ENCODE peak calls at places on chromosomes 4 and X, in seven cellular contexts. I is psoas muscle, K is A549, B is sigmoid colon, O is cardiac muscle cell, D is left ventricle myocardium inferior, P is fibroblast of mammary gland. W is an unnamed sample.

GRCh38 chr4:137993232-137993631 is 248.9 kb downstream of the SLC7A11 start:
- DNase-seq in B (no peak), D (no peak), P (no peak), I (no peak), K (no peak), O (no peak), W (no peak)

GRCh38 chrX:8783100-8784098 is 17.8 kb downstream of the FAM9A start:
- DNase-seq in K (peak; percentile 11), I (no peak), P (peak; percentile 3), D (no peak), O (peak; percentile 43), B (no peak), W (peak; percentile 32)

GRCh38 chrX:108439434-108439883 is at the start of gene COL4A5:
- DNase-seq in K (peak; percentile 74), I (peak; percentile 31), D (peak; percentile 27), P (peak; percentile 80), O (peak; percentile 90), B (peak; percentile 70), W (peak; percentile 92)

GRCh38 chr4:140252144-140252741 is 98.3 kb upstream of the MAML3 start:
- DNase-seq in D (no peak), P (no peak), B (peak; percentile 75), I (no peak), K (peak; percentile 21), O (peak; percentile 27), W (no peak)

GRCh38 chr4:140800686-140801085 is 44.5 kb upstream of the TBC1D9 start:
- DNase-seq in D (no peak), P (no peak), B (no peak), I (no peak), O (no peak), K (no peak), W (no peak)

GRCh38 chr4:27016551-27016950 is 155.9 kb downstream of the STIM2 start:
- DNase-seq in O (no peak), I (no peak), K (no peak), B (no peak), D (no peak), P (no peak), W (no peak)

GRCh38 chrX:45320191-45320590 is 119.5 kb upstream of the DIPK2B start:
- DNase-seq in B (no peak), P (no peak), K (no peak), I (no peak), D (no peak), O (no peak), W (peak; percentile 0)

GRCh38 chr4:176879370-176880116 is 86.8 kb upstream of the VEGFC start:
- DNase-seq in O (peak; percentile 55), K (no peak), P (peak; percentile 43), B (no peak), I (no peak), D (no peak), W (peak; percentile 63)

GRCh38 chrX:9374537-9374936 is 90.3 kb upstream of the TBL1X start:
- DNase-seq in O (no peak), P (no peak), B (no peak), I (no peak), D (no peak), K (no peak), W (no peak)

GRCh38 chr4:128863314-128864075 is 54.0 kb downstream of the JADE1 start:
- DNase-seq in P (peak; percentile 81), O (peak; percentile 89), B (peak; percentile 88), D (peak; percentile 58), I (peak; percentile 77), K (peak; percentile 52), W (peak; percentile 87)

GRCh38 chr4:25930722-25931354 is 16.8 kb downstream of the SMIM20 start:
- DNase-seq in K (no peak), D (no peak), P (no peak), I (no peak), B (no peak), O (no peak), W (no peak)

GRCh38 chr4:6695660-6696581 is 2.2 kb downstream of the S100P start:
- DNase-seq in P (no peak), B (no peak), D (no peak), K (peak; percentile 46), O (no peak), I (no peak), W (no peak)

GRCh38 chrX:123731258-123731986 is 1.4 kb downstream of the THOC2 start:
- DNase-seq in B (no peak), I (no peak), P (peak; percentile 35), K (peak; percentile 21), O (peak; percentile 54), D (no peak), W (peak; percentile 34)

GRCh38 chr4:86788826-86789225 is 60.4 kb downstream of the SLC10A6 start:
- DNase-seq in I (no peak), D (no peak), O (no peak), P (no peak), K (no peak), B (no peak), W (no peak)

GRCh38 chr4:86791126-86791525 is 58.1 kb downstream of the SLC10A6 start:
- DNase-seq in I (no peak), O (no peak), P (no peak), K (no peak), D (no peak), B (no peak), W (no peak)
- TF ChIP-seq CTCF in I (no peak), O (no peak), P (no peak), K (no peak), D (peak; percentile 17), B (no peak), W (no peak)

GRCh38 chrX:18769812-18770573 is 62.5 kb downstream of the PPEF1 start:
- DNase-seq in P (peak; percentile 16), O (peak; percentile 57), D (no peak), B (no peak), I (no peak), K (no peak), W (peak; percentile 55)
- TF ChIP-seq CTCF in P (no peak), O (no peak), D (peak; percentile 36), B (no peak), I (peak; percentile 15), K (no peak), W (no peak)

DNA sequence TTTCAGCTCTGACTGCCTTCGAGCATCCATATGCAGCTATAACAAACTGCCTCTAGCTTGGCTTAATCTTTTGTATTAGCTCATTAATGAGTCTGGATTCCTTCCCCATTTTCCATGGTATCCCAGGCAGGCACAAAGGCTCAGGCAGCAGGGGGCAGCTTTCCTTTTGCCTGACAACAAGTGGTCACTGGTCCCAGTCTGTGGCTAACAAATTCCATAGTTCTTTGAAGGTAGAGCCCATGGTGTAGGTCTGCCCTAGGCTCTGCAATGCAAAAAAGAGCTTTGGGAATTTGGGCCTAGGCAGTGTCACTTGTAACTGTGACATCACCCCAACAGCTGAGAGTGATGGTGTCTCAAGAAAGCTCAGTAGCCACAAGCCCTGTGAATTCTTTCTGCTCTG is 234.4 kb upstream of the GPC4 start:
- DNase-seq in P (no peak), D (no peak), O (no peak), B (no peak), I (no peak), K (no peak), W (no peak)
- TF ChIP-seq CTCF in P (no peak), D (no peak), O (no peak), B (no peak), I (no peak), K (no peak), W (no peak)

GRCh38 chrX:129525162-129525561 is 1.9 kb upstream of the SMARCA1 start:
- DNase-seq in P (peak; percentile 30), D (no peak), O (no peak), B (no peak), I (no peak), K (no peak), W (peak; percentile 4)

GRCh38 chrX:129524250-129524850 is 1.1 kb upstream of the SMARCA1 start:
- DNase-seq in D (no peak), K (no peak), O (no peak), B (no peak), I (no peak), P (no peak), W (no peak)

GRCh38 chrX:129520151-129520550 is 3.1 kb downstream of the SMARCA1 start:
- DNase-seq in B (no peak), P (no peak), D (no peak), K (no peak), O (no peak), I (no peak), W (no peak)

GRCh38 chrX:129523076-129524055 is at the start of gene SMARCA1:
- DNase-seq in K (peak; percentile 67), B (peak; percentile 86), P (peak; percentile 44), O (peak; percentile 75), D (peak; percentile 48), I (peak; percentile 25), W (peak; percentile 76)

GRCh38 chrX:129522184-129523059 is 868 bp downstream of the SMARCA1 start:
- DNase-seq in K (peak; percentile 55), D (peak; percentile 34), B (peak; percentile 80), P (peak; percentile 61), O (peak; percentile 67), I (peak; percentile 41), W (peak; percentile 60)
- TF ChIP-seq CTCF in K (no peak), D (no peak), B (no peak), P (no peak), O (peak; percentile 23), I (no peak), W (peak; percentile 21)

GRCh38 chrX:46916273-46916672 is 4.1 kb downstream of the JADE3 start:
- DNase-seq in O (no peak), P (no peak), B (no peak), I (no peak), K (no peak), D (no peak), W (no peak)

GRCh38 chrX:46912098-46912672 is at the start of gene JADE3:
- DNase-seq in P (peak; percentile 59), B (peak; percentile 85), D (peak; percentile 80), K (peak; percentile 61), I (peak; percentile 67), O (peak; percentile 84), W (peak; percentile 70)

GRCh38 chrX:46913710-46914109 is 1.5 kb downstream of the JADE3 start:
- DNase-seq in I (no peak), P (peak; percentile 31), K (no peak), O (peak; percentile 57), D (no peak), B (no peak), W (peak; percentile 25)

GRCh38 chrX:46910415-46910814 is 1.8 kb upstream of the JADE3 start:
- DNase-seq in P (no peak), B (no peak), K (no peak), I (no peak), D (no peak), O (no peak), W (no peak)

DNA sequence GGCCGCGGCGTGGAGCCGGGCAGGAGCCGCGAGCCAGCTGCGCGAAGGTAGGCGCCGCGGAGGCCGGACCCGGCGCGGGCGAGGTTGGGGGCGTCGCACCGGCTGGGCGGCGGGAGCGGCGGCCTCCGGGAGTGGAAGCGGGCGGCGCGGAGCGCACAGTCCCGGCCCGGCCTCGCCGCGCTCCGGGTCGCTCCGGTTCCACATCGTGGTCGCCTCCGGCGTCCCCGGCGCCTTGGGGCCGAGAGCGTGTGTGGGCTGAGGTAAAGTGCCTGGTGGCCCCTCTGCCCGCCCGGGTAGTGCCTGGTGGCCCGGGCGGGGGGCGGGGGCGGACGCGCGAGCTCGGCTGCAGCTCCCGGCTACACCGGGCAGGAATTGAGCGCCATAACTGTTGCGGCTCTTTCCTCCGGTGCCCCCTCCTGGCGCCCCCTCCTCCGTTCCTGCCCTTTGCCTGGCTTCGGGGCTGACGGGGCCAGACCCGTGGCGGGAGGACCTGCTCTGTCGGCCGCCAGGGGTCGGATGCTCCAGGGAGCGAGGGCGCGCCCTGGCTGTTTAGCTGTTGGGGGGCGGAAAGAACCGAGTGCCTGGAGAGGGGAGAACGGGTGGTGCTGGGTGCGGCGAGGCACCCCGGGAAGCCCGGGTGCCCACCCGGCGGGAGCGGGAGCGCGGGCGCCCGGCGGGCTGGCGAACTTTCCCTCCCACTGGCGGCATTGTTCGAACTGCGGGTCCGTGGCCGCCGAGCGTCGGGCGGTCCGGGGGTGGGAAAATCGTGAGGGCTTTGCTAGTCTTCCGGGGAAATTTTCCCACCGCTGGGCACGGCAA is 661 bp downstream of the JADE3 start:
- DNase-seq in B (peak; percentile 67), I (peak; percentile 37), O (peak; percentile 55), D (peak; percentile 25), K (peak; percentile 75), P (peak; percentile 26), W (peak; percentile 51)
- TF ChIP-seq CTCF in B (peak; percentile 36), I (peak; percentile 35), O (peak; percentile 58), D (peak; percentile 69), K (peak; percentile 51), P (peak; percentile 33), W (peak; percentile 56)

W was measured in cardiac fibroblast.